ENCODE peak calls at places on chromosome 10, in seven cellular contexts. U, I, N, A, M, L and F are unnamed samples.

GRCh38 chr10:72356987-72357386 is 2.3 kb upstream of the DNAJB12 start:
- DNase-seq in A (no peak), I (no peak), M (no peak), N (no peak), U (no peak), L (no peak), F (no peak)

GRCh38 chr10:103854265-103854686 is 1.1 kb downstream of the SH3PXD2A start:
- DNase-seq in M (no peak), U (no peak), L (no peak), A (no peak), N (peak), I (no peak), F (no peak)

GRCh38 chr10:113552014-113552413 is 839 bp upstream of the HABP2 start:
- DNase-seq in M (no peak), A (no peak), N (no peak), I (no peak), U (no peak), L (no peak), F (no peak)

GRCh38 chr10:29886299-29886698 is 173.1 kb downstream of the JCAD start:
- DNase-seq in N (no peak), A (no peak), I (no peak), M (no peak), L (no peak), U (no peak), F (no peak)

GRCh38 chr10:94108200-94108599 is 114.5 kb downstream of the PLCE1 start:
- DNase-seq in I (peak), M (no peak), N (no peak), L (no peak), A (peak), U (no peak), F (peak)

GRCh38 chr10:31017534-31018361 is 13.9 kb downstream of the ZNF438 start:
- DNase-seq in I (no peak), A (no peak), N (no peak), M (no peak), L (no peak), U (peak), F (no peak)

GRCh38 chr10:112362833-112363232 is 11.1 kb upstream of the ACSL5 start:
- DNase-seq in N (no peak), U (peak), A (no peak), L (no peak), I (no peak), M (no peak), F (no peak)

GRCh38 chr10:6757119-6757518 is 177.0 kb upstream of the PRKCQ start:
- DNase-seq in U (no peak), N (no peak), A (no peak), L (no peak), M (no peak), I (no peak), F (no peak)

GRCh38 chr10:11163990-11164805 is 146.5 kb downstream of the CELF2 start:
- DNase-seq in N (no peak), L (no peak), A (no peak), I (no peak), M (no peak), U (no peak), F (no peak)

GRCh38 chr10:23331567-23332290 is 12.9 kb downstream of the C10orf67 start:
- DNase-seq in M (no peak), I (peak), N (no peak), U (no peak), A (peak), L (no peak), F (no peak)

GRCh38 chr10:52308251-52309031 is 5.6 kb upstream of the DKK1 start:
- DNase-seq in A (peak), M (peak), I (no peak), U (peak), N (peak), L (no peak), F (peak)

GRCh38 chr10:77357611-77358010 is 280.0 kb downstream of the KCNMA1 start:
- DNase-seq in U (no peak), L (no peak), M (no peak), N (no peak), A (peak), I (peak), F (peak)

GRCh38 chr10:125071008-125071407 is 89.4 kb downstream of the CTBP2 start:
- DNase-seq in A (no peak), I (no peak), L (no peak), U (no peak), N (no peak), M (no peak), F (no peak)

GRCh38 chr10:69630651-69631400 is 779 bp downstream of the FAM241B start:
- DNase-seq in M (no peak), L (no peak), A (no peak), I (no peak), U (no peak), N (no peak), F (no peak)

GRCh38 chr10:28719789-28720436 is 42.6 kb downstream of the BAMBI start:
- DNase-seq in U (no peak), L (no peak), M (no peak), N (no peak), A (peak), I (no peak), F (no peak)

GRCh38 chr10:11164806-11165590 is 147.3 kb downstream of the CELF2 start:
- DNase-seq in L (peak), I (peak), A (peak), M (no peak), N (peak), U (peak), F (peak)

GRCh38 chr10:5904227-5904626 is 14.2 kb downstream of the FBH1 start:
- DNase-seq in L (no peak), M (no peak), I (no peak), U (peak), A (no peak), N (no peak), F (no peak)

GRCh38 chr10:104054430-104054829 is 31.2 kb downstream of the COL17A1 start:
- DNase-seq in U (no peak), I (no peak), M (no peak), L (no peak), N (no peak), A (peak), F (peak)

GRCh38 chr10:100864981-100865380 is 47.8 kb upstream of the SLF2 start:
- DNase-seq in N (no peak), M (no peak), I (no peak), A (no peak), L (no peak), U (no peak), F (no peak)

GRCh38 chr10:8768854-8769253 is 714.4 kb downstream of the GATA3 start:
- DNase-seq in I (no peak), A (no peak), U (no peak), M (no peak), N (no peak), L (no peak), F (no peak)

GRCh38 chr10:92590623-92591549 is 2.0 kb upstream of the KIF11 start:
- DNase-seq in A (peak), U (peak), N (peak), L (peak), M (peak), I (no peak), F (no peak)

GRCh38 chr10:42933454-42934340 is 143.2 kb upstream of the RET start:
- DNase-seq in M (no peak), L (no peak), U (no peak), A (no peak), N (peak), I (no peak), F (no peak)

GRCh38 chr10:115417585-115418265 is 324.6 kb downstream of the ATRNL1 start:
- DNase-seq in M (no peak), N (peak), I (peak), U (no peak), A (peak), L (no peak), F (no peak)

GRCh38 chr10:59709472-59710125 is at the start of gene SLC16A9:
- DNase-seq in A (peak), L (peak), U (peak), M (peak), N (peak), I (no peak), F (no peak)

GRCh38 chr10:114437456-114438292 is 33.4 kb upstream of the AFAP1L2 start:
- DNase-seq in U (no peak), I (no peak), A (peak), N (peak), M (no peak), L (peak), F (no peak)

GRCh38 chr10:33345236-33345635 is 10.8 kb upstream of the NRP1 start:
- DNase-seq in I (no peak), U (no peak), M (no peak), N (no peak), L (no peak), A (no peak), F (no peak)

GRCh38 chr10:62946278-62946677 is 130.1 kb upstream of the EGR2 start:
- DNase-seq in A (no peak), L (no peak), M (no peak), U (no peak), N (no peak), I (no peak), F (no peak)

GRCh38 chr10:9209105-9209798 is 1154.8 kb downstream of the GATA3 start:
- DNase-seq in N (peak), A (peak), M (peak), L (peak), I (no peak), U (peak), F (peak)

DNA sequence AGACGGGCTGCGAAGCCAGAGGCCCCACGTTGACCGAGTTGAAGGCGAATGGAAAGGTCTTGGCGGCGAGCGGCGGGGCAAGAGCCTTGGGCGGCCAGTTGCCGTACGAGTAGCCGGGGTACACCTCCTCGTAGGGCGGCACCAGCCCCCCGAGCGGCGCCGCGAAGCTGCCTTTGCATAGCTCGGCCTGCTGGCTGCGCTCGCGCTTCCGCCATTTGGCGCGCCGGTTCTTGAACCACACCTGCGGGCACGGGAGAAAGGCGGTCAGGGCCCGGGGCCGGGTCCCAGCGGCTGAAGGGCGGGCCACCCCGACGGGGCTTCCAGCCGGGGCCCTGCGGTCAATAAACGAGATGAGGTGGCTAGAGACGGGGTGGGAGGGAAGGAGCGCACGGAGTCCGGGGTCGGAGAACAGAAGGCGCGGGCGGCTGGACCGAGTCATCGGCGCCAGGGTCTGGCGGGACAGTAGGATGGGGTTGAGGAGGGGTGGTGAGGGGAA is 4.8 kb downstream of the ELOVL3 start:
- DNase-seq in U (peak), L (peak), N (peak), A (peak), M (no peak), I (no peak), F (no peak)
- TF ChIP-seq CTCF in U (no peak), L (no peak), N (peak), A (peak), M (peak), I (peak), F (peak)

DNA sequence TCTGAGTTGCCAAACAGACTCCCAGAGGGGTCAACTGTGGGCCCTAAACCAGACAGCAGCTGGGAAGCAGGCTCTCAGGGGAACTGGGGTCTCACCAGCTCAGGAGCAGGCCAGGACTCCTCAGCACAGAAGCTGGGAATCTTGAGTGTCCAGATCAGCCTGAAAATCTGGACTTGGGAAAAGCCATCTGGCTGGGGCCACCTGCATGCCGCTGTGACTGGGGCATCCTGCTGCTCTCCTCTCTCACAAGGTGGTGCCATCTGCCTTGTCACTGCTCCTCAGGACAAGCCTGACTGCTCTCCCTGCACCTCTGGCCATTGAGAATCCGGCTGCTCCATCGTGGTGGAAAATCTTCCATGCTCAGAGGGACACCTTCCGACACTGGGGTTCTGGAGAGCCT is 141.3 kb downstream of the PLPP4 start:
- DNase-seq in I (no peak), M (no peak), N (no peak), L (no peak), U (no peak), A (no peak), F (no peak)
- TF ChIP-seq CTCF in I (no peak), M (no peak), N (no peak), L (no peak), U (no peak), A (no peak), F (no peak)

DNA sequence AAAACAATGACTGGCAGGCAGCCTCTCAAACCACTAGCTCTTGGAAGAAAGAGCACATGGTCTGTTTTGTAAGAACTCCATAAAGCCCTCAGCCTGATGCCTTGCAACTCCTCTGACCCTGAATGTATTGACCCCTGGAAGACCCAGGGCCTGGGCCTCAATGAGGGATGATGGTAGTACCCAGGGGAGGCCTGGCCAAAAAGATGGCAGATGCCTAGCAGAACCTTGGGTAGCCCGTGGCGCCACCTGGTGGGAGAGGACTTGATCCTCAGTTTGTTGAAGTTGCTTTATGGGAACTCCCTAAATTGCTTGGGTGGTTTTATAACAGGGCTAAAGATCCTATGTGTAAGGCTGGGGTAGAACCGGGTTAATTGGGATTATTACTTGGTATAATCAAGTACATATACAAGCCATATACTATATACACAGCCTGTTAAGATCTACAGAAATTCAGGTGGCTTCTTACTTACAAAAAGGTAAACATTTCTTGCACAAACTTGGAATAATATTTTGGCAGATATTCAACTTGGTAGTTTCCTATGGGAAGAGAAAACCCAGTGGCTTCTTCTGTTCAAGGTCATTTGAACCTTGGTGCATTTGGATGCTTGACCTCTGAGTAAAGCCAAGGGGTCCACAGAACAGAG is 95.8 kb upstream of the CACUL1 start:
- DNase-seq in I (no peak), U (peak), N (peak), L (peak), A (no peak), M (peak), F (peak)
- TF ChIP-seq CTCF in I (peak), U (peak), N (peak), L (peak), A (peak), M (peak), F (peak)

GRCh38 chr10:119640875-119641526 is 10.2 kb upstream of the BAG3 start:
- DNase-seq in I (no peak), U (no peak), M (no peak), N (no peak), L (no peak), A (no peak), F (no peak)

GRCh38 chr10:119643306-119644214 is 7.6 kb upstream of the BAG3 start:
- DNase-seq in A (peak), U (peak), M (no peak), L (no peak), I (no peak), N (no peak), F (no peak)

GRCh38 chr10:119642556-119643111 is 8.5 kb upstream of the BAG3 start:
- DNase-seq in M (no peak), L (no peak), U (no peak), N (no peak), A (no peak), I (no peak), F (no peak)

GRCh38 chr10:119644994-119645393 is 6.2 kb upstream of the BAG3 start:
- DNase-seq in A (no peak), N (no peak), L (no peak), U (no peak), I (no peak), M (no peak), F (no peak)

GRCh38 chr10:119644215-119644826 is 6.9 kb upstream of the BAG3 start:
- DNase-seq in U (peak), A (no peak), I (no peak), L (no peak), N (peak), M (no peak), F (no peak)
- TF ChIP-seq CTCF in U (peak), A (no peak), I (peak), L (peak), N (peak), M (peak), F (no peak)

DNA sequence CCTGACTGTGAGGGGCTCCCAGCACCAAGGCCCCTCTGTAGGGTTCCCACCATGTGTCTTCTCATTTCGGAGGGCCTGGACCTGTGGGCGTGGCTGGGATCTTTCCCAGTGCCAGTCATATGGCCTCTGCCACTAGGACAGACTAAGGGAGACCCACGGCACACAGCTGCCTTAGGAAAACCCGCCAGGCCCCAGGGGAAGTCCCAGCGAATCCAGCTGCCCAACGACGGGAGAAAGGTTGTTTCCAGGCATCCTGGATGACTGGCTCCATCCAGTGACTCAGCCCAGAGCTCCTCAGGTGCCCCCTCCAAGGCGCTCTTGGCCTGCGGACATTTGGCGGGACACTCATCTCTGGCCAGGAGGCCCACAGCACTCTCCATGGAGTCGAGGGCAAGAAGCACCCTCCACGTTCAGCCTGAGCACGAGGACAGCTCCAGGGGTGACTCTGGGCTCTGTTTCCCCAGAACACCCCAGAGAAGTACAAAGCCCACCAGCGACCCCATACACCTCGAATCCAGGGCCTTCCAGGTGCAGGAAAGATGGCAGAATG is 39.9 kb downstream of the PWWP2B start:
- DNase-seq in A (no peak), L (no peak), U (no peak), M (no peak), N (no peak), I (no peak), F (no peak)
- TF ChIP-seq CTCF in A (no peak), L (no peak), U (no peak), M (no peak), N (no peak), I (no peak), F (no peak)

GRCh38 chr10:70931168-70931805 is 42.9 kb upstream of the PCBD1 start:
- DNase-seq in N (no peak), I (no peak), L (no peak), M (no peak), A (no peak), U (no peak), F (no peak)
- TF ChIP-seq CTCF in N (no peak), I (no peak), L (no peak), M (no peak), A (no peak), U (no peak), F (no peak)

GRCh38 chr10:81013771-81014170 is 476.1 kb downstream of the SH2D4B start:
- DNase-seq in M (no peak), U (no peak), N (no peak), L (no peak), I (no peak), A (no peak), F (no peak)

GRCh38 chr10:81021428-81022129 is 483.9 kb downstream of the SH2D4B start:
- DNase-seq in U (no peak), L (no peak), I (no peak), M (no peak), N (no peak), A (no peak), F (no peak)

DNA sequence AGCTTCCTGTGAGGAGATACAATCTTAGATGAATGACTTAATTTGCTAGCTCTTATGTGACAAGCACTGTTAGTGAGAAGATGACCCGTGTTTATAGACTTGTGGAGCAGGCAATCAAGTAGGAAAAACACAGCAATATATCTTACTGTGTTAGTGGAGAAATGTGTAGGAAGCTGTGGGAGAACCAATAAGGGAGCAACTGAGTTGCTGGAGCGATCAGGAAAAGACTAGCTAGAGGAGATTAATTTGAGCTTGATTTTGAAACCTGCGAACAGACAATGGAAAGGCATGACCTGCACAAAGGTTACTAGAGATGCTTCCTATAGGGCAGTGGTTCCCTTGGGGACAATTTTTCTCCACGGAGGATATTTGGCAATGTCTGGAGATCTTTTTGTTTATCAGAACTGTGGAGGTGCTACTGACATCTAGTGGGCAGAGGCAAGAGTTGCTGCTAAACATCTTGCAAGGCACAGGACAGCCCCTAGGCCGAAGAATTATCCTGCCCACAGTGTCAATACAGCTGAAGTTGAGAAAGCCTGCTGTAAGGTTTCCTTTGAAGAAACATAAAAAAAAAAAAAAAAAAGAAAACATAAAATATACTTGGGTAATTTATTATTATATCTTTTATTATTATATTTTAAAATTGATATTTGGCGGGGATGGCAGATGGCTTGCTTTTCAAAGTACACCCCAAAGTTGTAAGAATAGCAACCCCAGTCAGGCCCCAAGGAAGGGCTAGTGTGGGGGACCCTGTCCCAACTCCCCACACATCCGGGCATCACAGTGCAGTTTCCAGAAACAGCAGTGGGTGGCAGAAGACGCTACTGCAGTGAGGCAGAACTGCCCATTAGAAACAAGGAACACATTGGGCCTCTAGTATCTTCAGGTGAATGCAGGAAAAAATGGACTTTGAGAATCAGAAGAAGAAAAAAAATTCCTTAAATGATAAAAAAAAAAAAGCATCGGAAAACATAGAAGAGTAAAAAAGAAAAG is 481.5 kb downstream of the SH2D4B start:
- DNase-seq in I (no peak), M (no peak), N (peak), A (peak), L (peak), U (peak), F (peak)
- TF ChIP-seq CTCF in I (peak), M (peak), N (peak), A (peak), L (peak), U (peak), F (peak)